ENCODE peak calls at places on chromosomes 6 and 20, in ten cellular contexts. C is HT1080; G is colonic mucosa; B is sigmoid colon; P is stimulated activated CD4-positive, alpha-beta T cell treated with anti-CD3 and anti-CD28 coated beads, Interleukin-15, amount 100 ng/mL, for 24 hours; X is HuH-7.5; N is activated naive CD4-positive, alpha-beta T cell treated with Interleukin-2 at 50 U/mL for 16 hours; L is CD4-positive, CD25-positive, alpha-beta regulatory T cell; O is Panc1; Q is C1 segment of cervical spinal cord. V is an unnamed sample.

GRCh38 chr20:23156170-23156841 is 70.2 kb upstream of the CD93 start:
- DNase-seq in N (no peak), P (no peak), G (no peak), Q (peak), C (peak), B (peak), X (no peak), O (peak), L (no peak), V (no peak)

GRCh38 chr20:18984238-18985200 is 170.9 kb downstream of the SCP2D1 start:
- DNase-seq in C (no peak), B (no peak), O (no peak), G (no peak), N (no peak), P (no peak), X (no peak), L (no peak), Q (no peak), V (no peak)

GRCh38 chr6:122676688-122677087 is 66.5 kb downstream of the PKIB start:
- DNase-seq in Q (no peak), O (no peak), P (no peak), C (no peak), X (no peak), L (no peak), G (no peak), B (no peak), N (no peak), V (no peak)

GRCh38 chr20:43691928-43692524 is 25.1 kb downstream of the MYBL2 start:
- DNase-seq in B (no peak), X (peak), G (peak), L (peak), Q (no peak), P (peak), C (peak), O (peak), N (peak), V (peak)

GRCh38 chr6:146312606-146313005 is 231.0 kb upstream of the RAB32 start:
- DNase-seq in N (no peak), X (no peak), P (no peak), C (peak), Q (no peak), O (no peak), L (no peak), B (no peak), G (no peak), V (no peak)

GRCh38 chr6:114040871-114041270 is 69.9 kb upstream of the HDAC2 start:
- DNase-seq in L (no peak), X (no peak), G (no peak), B (no peak), C (no peak), O (no peak), P (no peak), N (no peak), Q (no peak), V (no peak)

GRCh38 chr6:28693033-28693750 is 167.5 kb downstream of the GPX5 start:
- DNase-seq in O (peak), G (no peak), X (no peak), Q (no peak), C (peak), L (no peak), N (no peak), B (no peak), P (no peak), V (no peak)

GRCh38 chr6:89843070-89843469 is 13.4 kb downstream of the CASP8AP2 start:
- DNase-seq in G (no peak), C (no peak), L (no peak), B (no peak), N (no peak), X (no peak), O (no peak), Q (no peak), P (no peak), V (no peak)

GRCh38 chr6:161984707-161985106 is 710.8 kb upstream of the AGPAT4 start:
- DNase-seq in B (no peak), N (no peak), O (no peak), Q (no peak), X (no peak), L (no peak), C (no peak), P (no peak), G (no peak), V (no peak)